ENCODE peak calls at places on chromosomes 2 and 18, in ten cellular contexts. B is suprapubic skin, D is sigmoid colon, E is HCT116, A is upper lobe of left lung, C is GM12878, G is GM23338, X is Panc1, Z is SK-N-MC, R is K562. S is an unnamed sample.

GRCh38 chr2:143473206-143473605 is 344.0 kb downstream of the ARHGAP15 start:
- DNase-seq in B (no peak), D (no peak), E (no peak), A (no peak), C (no peak), G (no peak), X (no peak), Z (no peak), R (no peak), S (no peak)

GRCh38 chr2:55902429-55902828 is 21.2 kb downstream of the EFEMP1 start:
- DNase-seq in B (no peak), D (no peak), E (no peak), A (no peak), C (no peak), G (no peak), X (no peak), Z (no peak), R (no peak), S (no peak)

GRCh38 chr18:4292696-4293095 is 162.4 kb downstream of the DLGAP1 start:
- DNase-seq in B (no peak), D (no peak), E (no peak), A (no peak), C (no peak), G (no peak), X (no peak), Z (no peak), R (no peak), S (no peak)

GRCh38 chr2:191265311-191266170 is 20.3 kb downstream of the MYO1B start:
- DNase-seq in B (no peak), D (no peak), E (no peak), A (no peak), C (no peak), G (no peak), X (no peak), Z (no peak), R (no peak), S (no peak)

GRCh38 chr2:150610670-150611279 is 123.3 kb upstream of the RND3 start:
- DNase-seq in B (no peak), D (no peak), E (peak), A (no peak), C (no peak), G (peak), X (no peak), Z (no peak), R (peak), S (no peak)

GRCh38 chr2:68483011-68483410 is 15.6 kb downstream of the APLF start:
- DNase-seq in B (no peak), D (no peak), E (no peak), A (no peak), C (no peak), G (peak), X (no peak), Z (no peak), R (no peak), S (no peak)

GRCh38 chr2:28325567-28326468 is 66.8 kb upstream of the FOSL2 start:
- DNase-seq in B (no peak), D (peak), E (peak), A (peak), C (peak), G (no peak), X (no peak), Z (no peak), R (peak), S (no peak)

GRCh38 chr18:10194592-10194991 is 259.8 kb upstream of the APCDD1 start:
- DNase-seq in B (no peak), D (no peak), E (no peak), A (no peak), C (no peak), G (no peak), X (no peak), Z (no peak), R (no peak), S (no peak)

GRCh38 chr18:35495821-35496368 is 1.9 kb downstream of the INO80C start:
- DNase-seq in B (no peak), D (no peak), E (no peak), A (no peak), C (no peak), G (no peak), X (no peak), Z (no peak), R (peak), S (no peak)

GRCh38 chr2:28750316-28751101 is 1.1 kb upstream of the PPP1CB start:
- DNase-seq in B (no peak), D (peak), E (no peak), A (no peak), C (no peak), G (no peak), X (no peak), Z (no peak), R (peak), S (no peak)

GRCh38 chr2:235492850-235493344 is 946 bp upstream of the AGAP1 start:
- DNase-seq in B (no peak), D (no peak), E (no peak), A (peak), C (no peak), G (peak), X (no peak), Z (no peak), R (no peak), S (no peak)

GRCh38 chr2:232341061-232341738 is 37.4 kb upstream of the ALPP start:
- DNase-seq in B (no peak), D (peak), E (no peak), A (no peak), C (no peak), G (no peak), X (no peak), Z (peak), R (no peak), S (no peak)

GRCh38 chr18:59834267-59834666 is 65.5 kb upstream of the PMAIP1 start:
- DNase-seq in B (no peak), D (peak), E (no peak), A (no peak), C (no peak), G (no peak), X (no peak), Z (no peak), R (no peak), S (no peak)

GRCh38 chr2:45001629-45002385 is 7.4 kb downstream of the SIX2 start:
- DNase-seq in B (no peak), D (no peak), E (no peak), A (peak), C (no peak), G (peak), X (no peak), Z (no peak), R (no peak), S (no peak)

GRCh38 chr2:163850036-163850435 is 114.2 kb upstream of the FIGN start:
- DNase-seq in B (no peak), D (no peak), E (no peak), A (no peak), C (no peak), G (no peak), X (no peak), Z (no peak), R (no peak), S (no peak)

GRCh38 chr18:61628085-61628484 is 264.7 kb downstream of the RNF152 start:
- DNase-seq in B (no peak), D (no peak), E (no peak), A (no peak), C (no peak), G (no peak), X (no peak), Z (no peak), R (no peak), S (no peak)

GRCh38 chr18:8084160-8084559 is 517.0 kb downstream of the PTPRM start:
- DNase-seq in B (no peak), D (no peak), E (peak), A (no peak), C (no peak), G (peak), X (no peak), Z (no peak), R (peak), S (no peak)

GRCh38 chr2:126784636-126785035 is 114.1 kb upstream of the TEX51 start:
- DNase-seq in B (no peak), D (no peak), E (no peak), A (no peak), C (no peak), G (no peak), X (no peak), Z (no peak), R (no peak), S (no peak)
- TF ChIP-seq POLR2AphosphoS5 in B (no peak), D (no peak), E (no peak), A (no peak), C (no peak), G (no peak), X (no peak), Z (no peak), R (no peak), S (no peak)

GRCh38 chr2:38293152-38293865 is 83.8 kb downstream of the ATL2 start:
- DNase-seq in B (no peak), D (no peak), E (no peak), A (no peak), C (no peak), G (no peak), X (no peak), Z (no peak), R (no peak), S (no peak)
- TF ChIP-seq POLR2AphosphoS5 in B (no peak), D (no peak), E (no peak), A (no peak), C (no peak), G (no peak), X (no peak), Z (no peak), R (peak), S (no peak)

DNA sequence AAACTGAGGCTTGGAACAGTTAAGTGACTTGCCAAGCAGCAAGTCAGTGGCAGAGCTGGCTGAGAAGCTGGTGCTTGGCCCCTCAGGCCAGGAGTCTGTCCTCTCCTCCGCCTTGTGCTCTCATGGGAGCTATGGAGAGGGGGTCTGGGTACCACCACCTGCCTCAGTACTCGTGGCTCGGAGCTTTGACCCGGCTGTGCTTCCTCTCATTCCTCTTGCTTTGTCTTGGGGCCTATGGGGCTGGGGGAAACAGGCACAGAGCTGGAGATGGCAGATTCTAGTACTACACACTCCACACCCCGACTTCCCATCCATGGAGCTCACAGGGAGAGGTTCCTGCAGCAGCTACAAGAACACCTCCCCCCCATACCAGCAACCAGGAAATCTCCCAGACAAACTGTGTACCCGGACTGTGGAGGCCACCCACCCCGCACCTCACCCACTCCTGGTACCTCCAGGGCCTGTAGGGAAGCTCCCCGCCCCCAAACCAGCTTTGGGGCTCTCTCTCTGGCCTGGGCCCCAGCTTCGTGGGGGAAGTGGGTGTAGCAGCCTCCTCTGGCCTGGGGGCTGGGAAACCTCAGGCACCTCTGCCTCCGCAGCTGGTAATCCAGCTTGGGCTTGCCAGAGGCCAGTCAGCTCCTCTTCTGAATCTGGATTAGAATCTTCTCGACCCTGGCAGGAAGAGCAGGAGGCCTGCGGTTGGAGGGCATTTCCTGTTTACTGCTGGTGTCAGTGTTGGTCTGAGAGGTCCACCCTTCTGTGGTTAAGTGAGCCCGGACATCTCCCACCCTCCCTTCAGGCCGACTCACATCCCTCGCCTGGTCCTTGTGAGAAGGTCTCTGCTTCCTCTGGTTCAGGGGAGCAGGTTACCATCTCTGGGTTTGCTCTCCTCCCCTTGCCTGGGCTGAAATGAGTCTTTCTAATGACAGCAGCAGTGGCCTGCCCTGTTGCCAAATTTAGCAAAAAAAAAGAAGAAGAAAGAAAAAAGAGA is 22.3 kb upstream of the RHOB start:
- DNase-seq in B (no peak), D (peak), E (no peak), A (no peak), C (peak), G (peak), X (no peak), Z (no peak), R (peak), S (peak)
- TF ChIP-seq POLR2AphosphoS5 in B (no peak), D (peak), E (no peak), A (peak), C (no peak), G (no peak), X (no peak), Z (no peak), R (no peak), S (no peak)

DNA sequence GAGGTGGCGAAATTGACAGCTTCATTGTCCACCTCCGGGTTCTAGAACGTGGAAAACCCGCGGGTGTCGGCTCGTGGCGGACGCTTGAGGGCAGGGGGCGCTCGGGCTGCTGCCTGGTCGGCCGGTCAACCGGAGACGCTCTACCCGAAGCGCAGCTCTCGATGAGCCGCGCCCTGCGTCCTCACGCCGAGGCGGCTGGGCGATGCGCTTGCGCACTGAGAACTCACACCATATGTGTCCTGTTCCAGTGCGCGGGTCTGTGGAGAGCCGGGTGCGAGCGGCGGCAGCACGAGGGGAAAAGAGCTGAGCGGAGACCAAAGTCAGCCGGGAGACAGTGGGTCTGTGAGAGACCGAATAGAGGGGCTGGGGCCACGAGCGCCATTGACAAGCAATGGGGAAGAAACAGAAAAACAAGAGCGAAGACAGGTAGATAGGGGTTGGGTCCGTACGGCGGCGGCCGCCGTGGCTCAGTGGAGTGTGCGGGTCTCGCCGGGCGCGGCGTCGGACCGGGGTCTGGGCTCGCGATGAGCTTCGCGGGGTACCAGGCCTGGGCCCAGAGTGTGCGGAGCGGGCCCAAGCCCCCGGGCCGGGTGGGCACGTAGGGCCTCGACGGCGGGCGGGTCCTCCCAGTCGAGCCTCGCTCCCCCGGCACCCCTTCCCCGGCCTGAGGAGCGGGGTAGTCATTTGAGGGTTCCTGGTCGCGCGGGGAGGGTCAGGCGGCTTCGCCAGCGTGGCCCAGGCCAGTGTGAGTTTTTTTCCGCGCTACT is at the start of gene EIF5B:
- DNase-seq in B (peak), D (peak), E (peak), A (peak), C (peak), G (peak), X (peak), Z (peak), R (peak), S (peak)
- TF ChIP-seq POLR2AphosphoS5 in B (no peak), D (peak), E (peak), A (peak), C (peak), G (peak), X (peak), Z (peak), R (peak), S (peak)

DNA sequence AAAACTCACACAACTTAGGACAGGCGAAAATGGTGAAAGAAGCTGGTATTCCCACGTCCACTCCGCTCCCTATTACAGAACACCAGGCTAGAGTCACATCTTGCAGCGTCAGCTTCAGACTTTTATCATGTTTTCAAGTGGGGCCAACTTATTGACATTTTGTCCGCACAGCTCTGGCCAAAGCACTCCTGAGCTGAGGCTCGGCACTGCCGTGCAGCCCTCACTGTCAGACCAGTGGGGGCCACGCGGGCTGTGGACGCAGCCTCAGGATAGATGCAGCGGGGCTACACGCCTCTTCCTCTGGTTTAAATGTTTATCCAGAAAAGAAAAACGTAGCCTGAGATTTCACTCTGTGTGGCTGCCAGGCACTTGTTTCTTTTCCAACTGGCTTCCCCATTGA is 267.4 kb downstream of the DCDC2C start:
- DNase-seq in B (no peak), D (no peak), E (no peak), A (peak), C (no peak), G (no peak), X (no peak), Z (no peak), R (no peak), S (no peak)
- TF ChIP-seq POLR2AphosphoS5 in B (no peak), D (no peak), E (no peak), A (no peak), C (no peak), G (no peak), X (no peak), Z (no peak), R (no peak), S (no peak)

GRCh38 chr18:55508637-55509036 is 79.4 kb downstream of the TCF4 start:
- DNase-seq in B (no peak), D (no peak), E (no peak), A (no peak), C (no peak), G (no peak), X (no peak), Z (no peak), R (no peak), S (no peak)

GRCh38 chr18:55511277-55511676 is 76.7 kb downstream of the TCF4 start:
- DNase-seq in B (no peak), D (no peak), E (no peak), A (no peak), C (no peak), G (no peak), X (no peak), Z (no peak), R (no peak), S (no peak)

GRCh38 chr18:55509631-55510372 is 78.2 kb downstream of the TCF4 start:
- DNase-seq in B (no peak), D (no peak), E (no peak), A (no peak), C (peak), G (peak), X (no peak), Z (no peak), R (peak), S (peak)

GRCh38 chr18:55513199-55513598 is 74.8 kb downstream of the TCF4 start:
- DNase-seq in B (no peak), D (no peak), E (no peak), A (no peak), C (no peak), G (no peak), X (no peak), Z (no peak), R (no peak), S (no peak)

DNA sequence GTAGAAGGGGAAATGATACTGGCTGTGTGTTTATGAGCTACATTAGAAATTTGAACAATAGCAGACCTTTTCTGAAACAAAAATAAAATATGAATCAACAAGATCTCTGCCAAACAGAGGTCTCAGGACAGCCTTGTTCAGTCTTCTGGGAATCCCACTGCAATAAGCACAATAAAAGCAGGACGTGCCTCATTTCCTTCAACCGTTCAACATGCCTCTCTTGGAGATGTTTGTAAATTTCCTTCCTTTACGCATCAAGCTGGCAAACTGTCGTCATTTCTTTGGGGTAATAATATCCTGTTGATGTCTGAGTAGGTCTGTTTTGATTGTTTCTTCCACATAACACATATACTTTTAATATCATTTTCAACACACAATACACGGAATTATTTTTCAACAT is 77.2 kb downstream of the TCF4 start:
- DNase-seq in B (no peak), D (no peak), E (no peak), A (no peak), C (no peak), G (peak), X (no peak), Z (no peak), R (no peak), S (no peak)
- TF ChIP-seq POLR2AphosphoS5 in B (peak), D (peak), E (no peak), A (peak), C (no peak), G (no peak), X (no peak), Z (no peak), R (no peak), S (no peak)

DNA sequence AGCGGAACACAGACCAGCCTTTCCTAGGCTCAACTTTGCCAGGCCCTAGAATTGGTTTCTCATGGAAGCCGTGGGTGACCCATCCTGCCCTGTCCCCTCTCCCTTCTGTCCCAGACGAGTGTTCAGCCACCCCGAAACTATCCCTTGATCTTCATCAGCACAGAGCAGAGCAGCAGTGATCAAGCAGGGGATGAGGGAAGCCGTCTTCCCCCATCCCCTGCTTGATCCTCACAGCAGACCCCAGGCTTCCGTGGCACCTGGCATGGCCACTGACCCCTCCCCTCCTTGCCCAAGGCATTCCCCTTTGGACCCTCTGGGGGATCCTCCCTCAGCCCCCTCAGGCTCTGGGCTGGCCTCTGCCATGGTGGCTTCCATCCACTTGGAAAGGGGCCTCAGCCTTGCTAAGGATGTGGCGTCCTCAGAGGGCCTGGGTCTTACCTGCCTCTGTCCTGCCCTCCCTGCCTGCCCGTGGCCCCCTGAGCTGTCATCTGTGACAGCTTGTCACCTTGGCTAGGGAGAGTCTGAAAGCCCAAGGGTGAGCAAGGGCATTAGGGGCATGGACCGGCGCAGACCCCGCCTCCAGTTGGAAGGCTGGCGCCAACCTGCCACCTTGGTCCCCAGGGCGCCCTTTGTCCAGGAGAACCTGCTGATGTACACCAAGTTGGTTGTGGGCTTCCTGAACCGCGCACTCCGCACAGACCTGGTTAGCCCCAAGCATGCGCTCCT is 10.4 kb upstream of the CCDC74A start:
- DNase-seq in B (peak), D (peak), E (no peak), A (peak), C (no peak), G (no peak), X (no peak), Z (no peak), R (no peak), S (no peak)
- TF ChIP-seq POLR2AphosphoS5 in B (no peak), D (no peak), E (no peak), A (no peak), C (no peak), G (no peak), X (no peak), Z (no peak), R (no peak), S (no peak)

GRCh38 chr18:45197526-45197970 is 417.7 kb upstream of the SLC14A2 start:
- DNase-seq in B (no peak), D (no peak), E (no peak), A (no peak), C (peak), G (peak), X (no peak), Z (peak), R (no peak), S (no peak)
- TF ChIP-seq POLR2AphosphoS5 in B (no peak), D (no peak), E (no peak), A (no peak), C (no peak), G (no peak), X (no peak), Z (no peak), R (no peak), S (no peak)

GRCh38 chr2:186348200-186348599 is 137.9 kb upstream of the ZC3H15 start:
- DNase-seq in B (no peak), D (no peak), E (no peak), A (no peak), C (no peak), G (no peak), X (no peak), Z (no peak), R (no peak), S (no peak)
- TF ChIP-seq POLR2AphosphoS5 in B (no peak), D (no peak), E (no peak), A (no peak), C (no peak), G (no peak), X (no peak), Z (no peak), R (no peak), S (no peak)